ENCODE peak calls at places on chromosomes 5 and 9, in nine cellular contexts. One of them, this sample, is unnamed.
A peak's percentile ranks its signal among the peaks of the same experiment; 100 is the strongest.

GRCh38 chr9:87324613-87325194 is 173.0 kb upstream of the DAPK1 start:
- DNase-seq in astrocyte: peak; percentile 26
- DNase-seq in transverse colon: no peak
- DNase-seq in keratinocyte: peak; percentile 19
- DNase-seq in GM23338: peak; percentile 75
- DNase-seq in ascending aorta: no peak
- DNase-seq in uterus: no peak
- DNase-seq in upper lobe of right lung: no peak
- DNase-seq in sigmoid colon: no peak
- DNase-seq in this sample: no peak

GRCh38 chr5:168427224-168427623 is 59.0 kb upstream of the RARS1 start:
- DNase-seq in astrocyte: no peak
- DNase-seq in GM23338: no peak
- DNase-seq in sigmoid colon: no peak
- DNase-seq in transverse colon: no peak
- DNase-seq in ascending aorta: no peak
- DNase-seq in uterus: no peak
- DNase-seq in keratinocyte: no peak
- DNase-seq in upper lobe of right lung: no peak
- DNase-seq in this sample: no peak

GRCh38 chr5:112467467-112467866 is 48.4 kb upstream of the EPB41L4A start:
- DNase-seq in sigmoid colon: no peak
- DNase-seq in ascending aorta: no peak
- DNase-seq in keratinocyte: no peak
- DNase-seq in astrocyte: no peak
- DNase-seq in upper lobe of right lung: no peak
- DNase-seq in uterus: no peak
- DNase-seq in GM23338: no peak
- DNase-seq in transverse colon: no peak
- DNase-seq in this sample: no peak

GRCh38 chr5:143887901-143888648 is 76.1 kb downstream of the HMHB1 start:
- DNase-seq in transverse colon: no peak
- DNase-seq in sigmoid colon: no peak
- DNase-seq in upper lobe of right lung: no peak
- DNase-seq in keratinocyte: no peak
- DNase-seq in ascending aorta: no peak
- DNase-seq in uterus: no peak
- DNase-seq in GM23338: no peak
- DNase-seq in astrocyte: peak; percentile 86
- DNase-seq in this sample: no peak

GRCh38 chr5:153629027-153629426 is 138.6 kb downstream of the GRIA1 start:
- DNase-seq in astrocyte: peak; percentile 96
- DNase-seq in sigmoid colon: no peak
- DNase-seq in GM23338: peak; percentile 73
- DNase-seq in upper lobe of right lung: peak; percentile 64
- DNase-seq in uterus: no peak
- DNase-seq in keratinocyte: peak; percentile 83
- DNase-seq in ascending aorta: peak; percentile 93
- DNase-seq in transverse colon: no peak
- DNase-seq in this sample: peak; percentile 29

GRCh38 chr5:88691945-88692868 is 190.8 kb downstream of the MEF2C start:
- DNase-seq in keratinocyte: no peak
- DNase-seq in transverse colon: no peak
- DNase-seq in astrocyte: no peak
- DNase-seq in ascending aorta: no peak
- DNase-seq in sigmoid colon: no peak
- DNase-seq in upper lobe of right lung: no peak
- DNase-seq in GM23338: no peak
- DNase-seq in uterus: no peak
- DNase-seq in this sample: no peak

GRCh38 chr5:111345731-111346130 is 121.5 kb downstream of the CAMK4 start:
- DNase-seq in upper lobe of right lung: no peak
- DNase-seq in astrocyte: peak; percentile 17
- DNase-seq in GM23338: no peak
- DNase-seq in transverse colon: no peak
- DNase-seq in uterus: no peak
- DNase-seq in keratinocyte: no peak
- DNase-seq in sigmoid colon: no peak
- DNase-seq in ascending aorta: no peak
- DNase-seq in this sample: no peak

GRCh38 chr5:103808464-103809106 is 246.0 kb upstream of the NUDT12 start:
- DNase-seq in keratinocyte: no peak
- DNase-seq in sigmoid colon: no peak
- DNase-seq in transverse colon: peak; percentile 11
- DNase-seq in upper lobe of right lung: no peak
- DNase-seq in GM23338: peak; percentile 84
- DNase-seq in ascending aorta: no peak
- DNase-seq in astrocyte: peak; percentile 35
- DNase-seq in uterus: no peak
- DNase-seq in this sample: peak; percentile 31

GRCh38 chr5:150763023-150763793 is 4.4 kb upstream of the DCTN4 start:
- DNase-seq in sigmoid colon: peak; percentile 89
- DNase-seq in astrocyte: peak; percentile 84
- DNase-seq in GM23338: no peak
- DNase-seq in ascending aorta: peak; percentile 82
- DNase-seq in upper lobe of right lung: no peak
- DNase-seq in uterus: peak; percentile 78
- DNase-seq in keratinocyte: peak; percentile 77
- DNase-seq in transverse colon: peak; percentile 35
- DNase-seq in this sample: no peak

GRCh38 chr9:8660383-8660782 is 860.8 kb upstream of the DMAC1 start:
- DNase-seq in keratinocyte: no peak
- DNase-seq in GM23338: no peak
- DNase-seq in ascending aorta: peak; percentile 68
- DNase-seq in sigmoid colon: peak; percentile 77
- DNase-seq in transverse colon: peak; percentile 45
- DNase-seq in astrocyte: peak; percentile 75
- DNase-seq in uterus: peak; percentile 54
- DNase-seq in upper lobe of right lung: no peak
- DNase-seq in this sample: no peak

GRCh38 chr5:30413540-30413939 is 779.9 kb upstream of the CDH6 start:
- DNase-seq in GM23338: peak; percentile 19
- DNase-seq in astrocyte: no peak
- DNase-seq in transverse colon: no peak
- DNase-seq in keratinocyte: no peak
- DNase-seq in uterus: no peak
- DNase-seq in ascending aorta: no peak
- DNase-seq in upper lobe of right lung: no peak
- DNase-seq in sigmoid colon: no peak
- DNase-seq in this sample: no peak

GRCh38 chr5:64207978-64208377 is 42.3 kb downstream of the RNF180 start:
- DNase-seq in transverse colon: no peak
- DNase-seq in GM23338: peak; percentile 29
- DNase-seq in ascending aorta: no peak
- DNase-seq in keratinocyte: no peak
- DNase-seq in astrocyte: peak; percentile 3
- DNase-seq in upper lobe of right lung: no peak
- DNase-seq in sigmoid colon: no peak
- DNase-seq in uterus: no peak
- DNase-seq in this sample: no peak

GRCh38 chr5:139795074-139796001 is at the start of gene PSD2:
- DNase-seq in keratinocyte: no peak
- DNase-seq in astrocyte: no peak
- DNase-seq in GM23338: peak; percentile 83
- DNase-seq in upper lobe of right lung: no peak
- DNase-seq in sigmoid colon: peak; percentile 71
- DNase-seq in ascending aorta: no peak
- DNase-seq in uterus: peak; percentile 35
- DNase-seq in transverse colon: no peak
- DNase-seq in this sample: no peak

GRCh38 chr9:23539311-23539710 is 286.7 kb downstream of the ELAVL2 start:
- DNase-seq in keratinocyte: no peak
- DNase-seq in ascending aorta: no peak
- DNase-seq in sigmoid colon: no peak
- DNase-seq in transverse colon: no peak
- DNase-seq in upper lobe of right lung: no peak
- DNase-seq in uterus: no peak
- DNase-seq in astrocyte: no peak
- DNase-seq in GM23338: no peak
- DNase-seq in this sample: no peak

GRCh38 chr9:116144038-116144437 is 9.6 kb upstream of the PAPPA start:
- DNase-seq in astrocyte: peak; percentile 81
- DNase-seq in GM23338: no peak
- DNase-seq in sigmoid colon: no peak
- DNase-seq in upper lobe of right lung: no peak
- DNase-seq in keratinocyte: no peak
- DNase-seq in ascending aorta: no peak
- DNase-seq in uterus: no peak
- DNase-seq in transverse colon: no peak
- DNase-seq in this sample: no peak

GRCh38 chr5:14173419-14174234 is 30.5 kb downstream of the TRIO start:
- DNase-seq in keratinocyte: no peak
- DNase-seq in upper lobe of right lung: no peak
- DNase-seq in uterus: no peak
- DNase-seq in sigmoid colon: no peak
- DNase-seq in astrocyte: no peak
- DNase-seq in transverse colon: no peak
- DNase-seq in GM23338: no peak
- DNase-seq in ascending aorta: no peak
- DNase-seq in this sample: no peak

GRCh38 chr5:14172149-14172795 is 29.1 kb downstream of the TRIO start:
- DNase-seq in ascending aorta: no peak
- DNase-seq in GM23338: no peak
- DNase-seq in uterus: no peak
- DNase-seq in transverse colon: no peak
- DNase-seq in upper lobe of right lung: no peak
- DNase-seq in astrocyte: no peak
- DNase-seq in keratinocyte: no peak
- DNase-seq in sigmoid colon: no peak
- DNase-seq in this sample: no peak

GRCh38 chr5:14176888-14177287 is 33.7 kb downstream of the TRIO start:
- DNase-seq in keratinocyte: no peak
- DNase-seq in upper lobe of right lung: no peak
- DNase-seq in GM23338: no peak
- DNase-seq in ascending aorta: no peak
- DNase-seq in uterus: no peak
- DNase-seq in sigmoid colon: no peak
- DNase-seq in astrocyte: no peak
- DNase-seq in transverse colon: no peak
- DNase-seq in this sample: no peak

GRCh38 chr5:14171621-14172020 is 28.5 kb downstream of the TRIO start:
- DNase-seq in GM23338: no peak
- DNase-seq in transverse colon: no peak
- DNase-seq in uterus: no peak
- DNase-seq in astrocyte: peak; percentile 68
- DNase-seq in sigmoid colon: no peak
- DNase-seq in upper lobe of right lung: no peak
- DNase-seq in ascending aorta: no peak
- DNase-seq in keratinocyte: no peak
- DNase-seq in this sample: no peak

DNA sequence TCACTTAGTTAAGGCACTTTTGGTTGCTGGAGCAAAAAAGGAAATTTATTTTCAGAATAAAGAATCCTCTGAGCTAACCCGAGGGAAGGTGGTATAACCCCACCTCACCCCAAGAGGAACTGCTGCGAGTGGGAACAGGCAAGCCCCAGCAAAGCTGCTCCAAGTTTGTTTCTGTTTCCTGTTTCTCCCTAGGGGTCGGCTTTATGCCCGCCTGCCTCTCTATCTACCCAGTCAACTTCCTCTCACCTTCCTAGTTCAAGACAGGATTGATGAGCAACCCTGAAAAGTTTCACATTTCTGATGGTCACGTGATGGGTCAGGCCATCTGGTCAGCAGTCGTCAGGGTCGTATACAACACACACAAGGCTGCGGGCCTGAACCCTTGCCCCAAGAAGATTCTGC is 31.1 kb downstream of the TRIO start:
- DNase-seq in astrocyte: no peak
- DNase-seq in ascending aorta: no peak
- DNase-seq in uterus: no peak
- DNase-seq in transverse colon: no peak
- DNase-seq in sigmoid colon: no peak
- DNase-seq in keratinocyte: no peak
- DNase-seq in GM23338: peak; percentile 66
- DNase-seq in upper lobe of right lung: no peak
- DNase-seq in this sample: peak; percentile 33
- H3K27ac ChIP-seq in astrocyte: peak overlapping the region; percentile 49
- H3K27ac ChIP-seq in ascending aorta: peak overlapping the region; percentile 32
- H3K27ac ChIP-seq in uterus: no peak overlapping the region
- H3K27ac ChIP-seq in transverse colon: peak overlapping the region; percentile 24
- H3K27ac ChIP-seq in sigmoid colon: peak overlapping the region; percentile 53
- H3K27ac ChIP-seq in keratinocyte: peak overlapping the region; percentile 42
- H3K27ac ChIP-seq in GM23338: peak overlapping the region; percentile 73
- H3K27ac ChIP-seq in upper lobe of right lung: no peak overlapping the region
- H3K27ac ChIP-seq in this sample: no peak overlapping the region

DNA sequence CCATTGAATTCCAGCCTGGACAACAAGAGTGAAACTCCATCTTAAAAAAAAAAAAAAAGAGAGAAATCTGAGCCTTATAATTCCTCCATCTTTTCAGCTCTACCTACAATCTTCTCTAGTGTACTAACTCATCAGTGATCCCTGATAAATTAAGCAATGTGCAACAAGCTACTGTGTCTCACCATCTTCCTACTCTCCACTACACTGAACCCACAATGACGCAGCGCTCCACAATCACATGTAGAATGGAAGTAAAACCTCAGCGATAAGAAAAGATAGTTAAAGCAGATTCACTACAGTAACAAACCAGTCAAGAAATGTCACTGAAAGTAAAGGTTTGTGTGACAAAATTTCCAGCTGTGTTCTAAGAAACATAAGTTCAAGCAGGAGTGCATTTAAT is 13.5 kb downstream of the ABCA1 start:
- DNase-seq in transverse colon: no peak
- DNase-seq in astrocyte: no peak
- DNase-seq in GM23338: no peak
- DNase-seq in ascending aorta: no peak
- DNase-seq in sigmoid colon: no peak
- DNase-seq in uterus: no peak
- DNase-seq in keratinocyte: no peak
- DNase-seq in upper lobe of right lung: no peak
- DNase-seq in this sample: no peak
- H3K36me3 ChIP-seq in transverse colon: no peaks in the 10 kb centered on the region
- H3K36me3 ChIP-seq in astrocyte: no peaks in the 10 kb centered on the region
- H3K36me3 ChIP-seq in GM23338: no peaks in the 10 kb centered on the region
- H3K36me3 ChIP-seq in ascending aorta: no peaks in the 10 kb centered on the region
- H3K36me3 ChIP-seq in sigmoid colon: no peaks in the 10 kb centered on the region
- H3K36me3 ChIP-seq in uterus: no peaks in the 10 kb centered on the region
- H3K36me3 ChIP-seq in keratinocyte: peaks cover 2% of the 10 kb centered on the region
- H3K36me3 ChIP-seq in upper lobe of right lung: no peaks in the 10 kb centered on the region
- H3K36me3 ChIP-seq in this sample: no peaks in the 10 kb centered on the region

DNA sequence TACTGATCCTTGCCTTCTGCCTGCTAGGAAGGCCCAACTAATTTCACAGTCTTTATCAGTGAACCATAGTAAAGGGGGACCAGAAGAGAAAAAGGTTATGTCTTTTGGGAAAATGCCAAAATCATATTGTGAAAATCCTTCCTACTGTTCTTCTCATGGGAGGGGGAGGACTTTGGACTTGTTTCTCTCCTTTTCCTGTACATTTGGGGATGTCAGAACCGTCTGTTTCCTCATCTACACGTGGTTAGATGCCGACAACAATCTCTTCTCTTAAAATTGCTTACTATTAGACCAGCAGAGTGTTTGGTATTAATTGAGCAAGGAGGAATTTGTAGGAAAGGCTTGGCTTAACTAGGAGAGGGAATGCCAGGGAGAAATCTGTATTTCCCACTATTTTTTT is 77.2 kb downstream of the TMC1 start:
- DNase-seq in upper lobe of right lung: no peak
- DNase-seq in astrocyte: no peak
- DNase-seq in ascending aorta: no peak
- DNase-seq in keratinocyte: no peak
- DNase-seq in sigmoid colon: no peak
- DNase-seq in uterus: no peak
- DNase-seq in GM23338: no peak
- DNase-seq in transverse colon: no peak
- DNase-seq in this sample: no peak
- H3K27ac ChIP-seq in upper lobe of right lung: no peak overlapping the region
- H3K27ac ChIP-seq in astrocyte: no peak overlapping the region
- H3K27ac ChIP-seq in ascending aorta: no peak overlapping the region
- H3K27ac ChIP-seq in keratinocyte: no peak overlapping the region
- H3K27ac ChIP-seq in sigmoid colon: no peak overlapping the region
- H3K27ac ChIP-seq in uterus: no peak overlapping the region
- H3K27ac ChIP-seq in GM23338: no peak overlapping the region
- H3K27ac ChIP-seq in transverse colon: no peak overlapping the region
- H3K27ac ChIP-seq in this sample: no peak overlapping the region

GRCh38 chr5:180274695-180275094 is 17.2 kb downstream of the MAPK9 start:
- DNase-seq in keratinocyte: no peak
- DNase-seq in sigmoid colon: no peak
- DNase-seq in astrocyte: no peak
- DNase-seq in ascending aorta: no peak
- DNase-seq in uterus: no peak
- DNase-seq in GM23338: no peak
- DNase-seq in transverse colon: no peak
- DNase-seq in upper lobe of right lung: no peak
- DNase-seq in this sample: no peak
- H3K36me3 ChIP-seq in keratinocyte: peaks cover 17% of the 10 kb centered on the region
- H3K36me3 ChIP-seq in sigmoid colon: peaks cover 3% of the 10 kb centered on the region
- H3K36me3 ChIP-seq in astrocyte: peaks cover 7% of the 10 kb centered on the region
- H3K36me3 ChIP-seq in ascending aorta: peaks cover 46% of the 10 kb centered on the region
- H3K36me3 ChIP-seq in uterus: no peaks in the 10 kb centered on the region
- H3K36me3 ChIP-seq in GM23338: peaks cover 17% of the 10 kb centered on the region
- H3K36me3 ChIP-seq in transverse colon: no peaks in the 10 kb centered on the region
- H3K36me3 ChIP-seq in upper lobe of right lung: peaks cover 45% of the 10 kb centered on the region
- H3K36me3 ChIP-seq in this sample: peaks cover 5% of the 10 kb centered on the region

This sample was measured in iPS DF 6.9.